ENCODE peak calls at places on chromosomes 5 and 9, in four cellular contexts. T is stimulated activated CD8-positive, alpha-beta memory T cell treated with anti-CD3 and anti-CD28 coated beads, Interleukin-4, amount 100 ng/mL, for 4 hours; L is stimulated activated naive CD8-positive, alpha-beta T cell treated with anti-CD3 and anti-CD28 coated beads, Interleukin-15, Interleukin-2, amounts not matched to agents 100 U/mL and 50 U/mL, for 24 hours; V is fibroblast of lung. N is an unnamed sample.

GRCh38 chr9:22119537-22120167 is 110.5 kb upstream of the CDKN2B start:
- DNase-seq in T (no peak), L (no peak), V (peak; percentile 71), N (no peak)

GRCh38 chr5:172943283-172943841 is 15.9 kb upstream of the RPL26L1 start:
- DNase-seq in T (no peak), L (no peak), V (peak; percentile 51), N (no peak)

GRCh38 chr9:4739587-4740372 is 1.2 kb downstream of the AK3 start:
- DNase-seq in T (no peak), L (no peak), V (peak; percentile 32), N (no peak)

GRCh38 chr9:134935056-134936020 is 17.6 kb upstream of the FCN1 start:
- DNase-seq in T (no peak), L (no peak), V (no peak), N (no peak)

GRCh38 chr5:79181419-79182022 is 54.4 kb upstream of the JMY start:
- DNase-seq in T (no peak), L (no peak), V (no peak), N (no peak)

GRCh38 chr5:6518298-6519057 is 69.8 kb downstream of the UBE2QL1 start:
- DNase-seq in T (no peak), L (no peak), V (no peak), N (no peak)

GRCh38 chr5:135599421-135600140 is 20.8 kb upstream of the CXCL14 start:
- DNase-seq in T (no peak), L (no peak), V (no peak), N (no peak)

GRCh38 chr9:130266236-130267098 is 907 bp downstream of the HMCN2 start:
- DNase-seq in T (no peak), L (no peak), V (no peak), N (no peak)

GRCh38 chr5:169006206-169006605 is 294.7 kb downstream of the SLIT3 start:
- DNase-seq in T (no peak), L (no peak), V (no peak), N (no peak)

GRCh38 chr9:134328841-134329575 is 2.8 kb downstream of the RXRA start:
- DNase-seq in T (no peak), L (no peak), V (peak; percentile 46), N (peak; percentile 55)

GRCh38 chr9:133242991-133243390 is 32.0 kb downstream of the ABO start:
- DNase-seq in T (no peak), L (no peak), V (no peak), N (no peak)

GRCh38 chr5:132807163-132807838 is 5.8 kb upstream of the SOWAHA start:
- DNase-seq in T (no peak), L (no peak), V (no peak), N (no peak)

GRCh38 chr5:128062172-128062746 is 21.3 kb upstream of the SLC12A2 start:
- DNase-seq in T (no peak), L (no peak), V (peak; percentile 42), N (no peak)

N was measured in prostate gland.